ENCODE peak calls at places on chromosomes 16 and 17, in four cellular contexts. D is CD8-positive, alpha-beta T cell; N is foreskin fibroblast; Y is HFF-Myc. G is an unnamed sample.

GRCh38 chr17:19614900-19615299 is 33.7 kb upstream of the ALDH3A2 start:
- DNase-seq in D (no peak), N (no peak), Y (no peak), G (no peak)

GRCh38 chr16:802461-802860 is 1.9 kb upstream of the GNG13 start:
- DNase-seq in D (no peak), N (no peak), Y (no peak), G (no peak)

GRCh38 chr17:81701288-81702071 is 1.7 kb upstream of the MRPL12 start:
- DNase-seq in D (no peak), N (peak), Y (no peak), G (no peak)

GRCh38 chr17:58120195-58120822 is 27.9 kb upstream of the OR4D1 start:
- DNase-seq in D (peak), N (peak), Y (peak), G (no peak)

GRCh38 chr16:82425661-82426060 is 201.1 kb upstream of the CDH13 start:
- DNase-seq in D (no peak), N (no peak), Y (no peak), G (no peak)

GRCh38 chr17:50060951-50061712 is 5.2 kb downstream of the ITGA3 start:
- DNase-seq in D (no peak), N (peak), Y (no peak), G (no peak)

GRCh38 chr16:3503513-3503912 is 2.7 kb downstream of the CLUAP1 start:
- DNase-seq in D (peak), N (no peak), Y (no peak), G (no peak)

GRCh38 chr16:81174644-81175324 is 63.7 kb upstream of the BCO1 start:
- DNase-seq in D (no peak), N (peak), Y (peak), G (no peak)

GRCh38 chr16:87499189-87499486 is 6.3 kb upstream of the ZCCHC14 start:
- DNase-seq in D (no peak), N (peak), Y (no peak), G (peak)

GRCh38 chr16:67531247-67531646 is 2.6 kb downstream of the RIPOR1 start:
- DNase-seq in D (no peak), N (no peak), Y (no peak), G (no peak)
- H3K4me3 ChIP-seq in D (no peak), N (peak), Y (peak), G (no peak)

DNA sequence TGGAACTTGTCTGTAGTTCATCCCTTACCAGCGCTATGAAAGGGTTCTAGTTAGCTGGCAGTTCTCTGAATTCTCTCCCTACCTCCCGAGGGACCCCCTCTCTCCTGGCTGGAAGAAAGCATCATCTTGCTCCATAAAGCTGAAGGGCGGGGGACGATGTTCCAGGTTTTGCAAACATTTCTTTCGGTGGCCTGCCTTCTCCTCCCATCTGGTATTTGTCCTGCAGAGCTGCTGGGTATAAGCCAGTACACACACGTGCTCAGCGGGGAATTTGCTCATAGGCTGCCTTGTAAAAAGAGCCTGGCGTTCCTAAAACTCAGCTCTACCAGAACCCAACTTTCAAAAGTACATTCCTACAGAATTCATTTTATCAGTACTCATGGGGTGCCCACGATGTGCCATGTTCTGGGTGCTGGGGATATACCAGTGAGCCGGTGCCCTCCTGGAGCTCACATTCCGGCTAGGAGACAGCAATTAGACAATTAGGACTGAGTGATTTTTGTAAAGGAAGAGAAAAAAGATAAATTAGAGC is 616 bp upstream of the MRPL58 start:
- DNase-seq in D (no peak), N (peak), Y (peak), G (no peak)
- H3K4me3 ChIP-seq in D (peak), N (peak), Y (peak), G (peak)

GRCh38 chr17:17826340-17826708 is 10.5 kb downstream of the SREBF1 start:
- DNase-seq in D (no peak), N (no peak), Y (no peak), G (no peak)

GRCh38 chr17:17824780-17825614 is 11.8 kb downstream of the SREBF1 start:
- DNase-seq in D (no peak), N (peak), Y (no peak), G (no peak)

GRCh38 chr17:17822189-17822978 is 14.4 kb downstream of the SREBF1 start:
- DNase-seq in D (no peak), N (peak), Y (peak), G (no peak)

GRCh38 chr17:17823433-17824118 is 13.2 kb downstream of the SREBF1 start:
- DNase-seq in D (peak), N (peak), Y (no peak), G (no peak)

GRCh38 chr17:17824119-17824779 is 12.5 kb downstream of the SREBF1 start:
- DNase-seq in D (no peak), N (no peak), Y (no peak), G (no peak)
- H3K4me3 ChIP-seq in D (peak), N (peak), Y (peak), G (peak)

GRCh38 chr16:70526403-70526802 is 2.8 kb downstream of the SF3B3 start:
- DNase-seq in D (no peak), N (peak), Y (no peak), G (no peak)

GRCh38 chr16:70523621-70524405 is at the start of gene SF3B3:
- DNase-seq in D (peak), N (no peak), Y (no peak), G (peak)

GRCh38 chr16:70523013-70523620 is at the start of gene COG4:
- DNase-seq in D (peak), N (peak), Y (peak), G (no peak)

GRCh38 chr16:70529051-70529777 is 5.6 kb downstream of the SF3B3 start:
- DNase-seq in D (no peak), N (peak), Y (no peak), G (no peak)

DNA sequence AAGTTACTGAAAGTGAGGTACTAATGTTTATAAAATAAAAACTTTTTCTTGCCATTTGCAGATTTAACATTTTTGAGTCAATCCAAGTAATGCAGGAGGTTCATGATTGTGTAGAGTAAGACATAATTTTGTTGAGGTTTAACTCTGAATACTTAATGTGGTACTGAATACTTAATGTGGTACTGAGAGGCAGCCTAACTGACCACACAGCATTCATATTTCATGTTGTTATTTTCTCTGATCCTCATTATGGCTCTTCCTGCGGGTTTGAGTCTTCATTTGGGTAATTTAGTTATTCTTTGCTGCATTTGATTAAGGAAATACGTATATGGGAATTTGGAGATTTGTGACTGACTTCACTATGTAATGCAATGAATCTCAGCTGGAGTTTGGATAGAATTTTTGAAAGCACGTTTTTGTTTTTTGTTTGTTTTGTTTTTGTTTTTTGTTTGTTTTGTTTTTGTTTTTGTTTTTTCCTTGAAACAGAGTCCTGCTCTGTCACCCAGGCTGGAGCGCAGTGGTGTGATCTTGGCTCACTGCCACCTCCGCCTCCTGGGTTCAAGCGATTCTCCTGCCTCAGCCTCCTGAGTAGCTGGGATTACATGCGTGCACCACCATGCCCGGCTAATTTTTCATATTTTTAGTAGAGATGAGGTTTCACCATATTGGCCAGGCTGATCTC is 3.8 kb downstream of the SF3B3 start:
- DNase-seq in D (no peak), N (no peak), Y (no peak), G (no peak)
- H3K4me3 ChIP-seq in D (no peak), N (no peak), Y (peak), G (peak)

GRCh38 chr17:31597646-31598387 is 206.3 kb downstream of the RAB11FIP4 start:
- DNase-seq in D (no peak), N (no peak), Y (no peak), G (no peak)

GRCh38 chr17:31594416-31594815 is 202.9 kb downstream of the RAB11FIP4 start:
- DNase-seq in D (no peak), N (no peak), Y (no peak), G (no peak)

GRCh38 chr17:31596382-31597323 is 205.2 kb downstream of the RAB11FIP4 start:
- DNase-seq in D (no peak), N (peak), Y (peak), G (peak)

GRCh38 chr17:31595076-31595475 is 203.6 kb downstream of the RAB11FIP4 start:
- DNase-seq in D (no peak), N (peak), Y (no peak), G (no peak)

DNA sequence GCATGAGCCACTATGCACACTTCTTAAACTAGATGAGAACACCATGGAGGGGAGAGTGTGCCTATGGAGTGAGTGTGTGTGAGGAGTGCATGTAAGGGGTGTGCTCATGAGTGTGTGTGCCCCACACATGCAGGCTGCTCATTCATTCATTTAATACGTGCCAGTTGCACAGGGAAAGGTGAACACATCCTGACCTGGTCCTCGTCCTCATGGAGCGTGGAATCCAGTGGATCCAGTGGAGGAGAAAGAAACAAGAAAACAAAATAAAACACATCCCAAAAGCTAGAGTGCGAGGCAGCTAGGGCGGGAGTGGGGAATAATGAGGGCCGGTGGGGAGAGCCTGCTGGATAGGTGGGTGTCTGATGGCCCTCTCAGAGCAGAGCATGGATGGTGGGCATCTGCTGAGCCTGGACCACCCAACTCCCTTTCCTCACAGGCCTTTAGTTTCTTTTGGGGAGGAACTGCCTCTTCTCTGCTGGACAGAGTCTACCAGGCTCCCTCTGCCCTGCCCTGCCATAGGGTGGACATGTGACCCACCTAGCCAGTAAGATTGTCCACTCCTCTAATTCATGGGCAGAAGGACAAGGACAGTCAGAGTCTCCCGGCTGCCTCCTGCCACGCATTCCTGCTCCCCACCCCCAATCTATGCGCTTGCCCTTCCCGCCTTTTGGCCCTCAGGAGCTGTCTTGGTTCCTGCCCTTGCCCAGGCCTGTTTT is 204.3 kb downstream of the RAB11FIP4 start:
- DNase-seq in D (no peak), N (no peak), Y (no peak), G (no peak)
- H3K4me3 ChIP-seq in D (no peak), N (no peak), Y (no peak), G (no peak)

GRCh38 chr17:39208893-39209292 is 8.8 kb downstream of the RPL19 start:
- DNase-seq in D (no peak), N (no peak), Y (no peak), G (no peak)
- H3K4me3 ChIP-seq in D (no peak), N (no peak), Y (no peak), G (no peak)

DNA sequence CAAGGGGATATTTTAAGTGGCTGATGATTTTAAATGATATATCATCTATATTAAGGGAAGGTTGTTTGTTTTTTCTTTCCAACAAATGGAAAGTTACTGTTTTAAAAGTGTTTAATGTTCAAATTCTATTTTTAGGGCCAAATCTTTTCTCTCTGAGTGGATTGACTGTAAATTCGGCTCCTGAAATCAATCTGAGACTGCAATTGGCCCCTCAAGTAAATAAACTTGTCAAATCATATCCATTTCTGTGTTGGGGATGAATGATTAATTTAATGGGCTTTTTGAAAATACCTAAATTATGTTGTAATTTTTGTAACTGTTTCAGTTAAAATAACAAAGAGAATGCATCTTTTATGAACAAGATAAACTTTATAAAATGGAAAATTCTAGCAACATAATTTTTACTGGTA is 2.6 kb downstream of the HS3ST3A1 start:
- DNase-seq in D (no peak), N (no peak), Y (no peak), G (no peak)
- H3K4me3 ChIP-seq in D (no peak), N (peak), Y (peak), G (no peak)

GRCh38 chr16:70738083-70738977 is 52.5 kb upstream of the MTSS2 start:
- DNase-seq in D (peak), N (peak), Y (peak), G (no peak)
- H3K4me3 ChIP-seq in D (peak), N (no peak), Y (no peak), G (no peak)

GRCh38 chr16:78748471-78748929 is 649.0 kb downstream of the WWOX start:
- DNase-seq in D (no peak), N (no peak), Y (no peak), G (no peak)

GRCh38 chr16:78746718-78747117 is 647.3 kb downstream of the WWOX start:
- DNase-seq in D (no peak), N (no peak), Y (no peak), G (no peak)

GRCh38 chr16:78750611-78751010 is 651.2 kb downstream of the WWOX start:
- DNase-seq in D (no peak), N (no peak), Y (no peak), G (no peak)

GRCh38 chr16:78751601-78752000 is 652.1 kb downstream of the WWOX start:
- DNase-seq in D (no peak), N (no peak), Y (no peak), G (no peak)

GRCh38 chr16:78749745-78750268 is 650.4 kb downstream of the WWOX start:
- DNase-seq in D (no peak), N (no peak), Y (no peak), G (no peak)
- H3K4me3 ChIP-seq in D (no peak), N (no peak), Y (no peak), G (no peak)

G was measured in Panc1.